ENCODE peak calls at places on chromosome 22, in seven cellular contexts. O is NCI-H446, F is HCEC 1CT, H is thoracic aorta, X is activated gamma-delta T cell treated with Interleukin-2 at 50 U/mL for 16 hours, A is GM04503, Y is cerebellar cortex. R is an unnamed sample.

GRCh38 chr22:23534851-23535717 is 45.0 kb downstream of the IGLL1 start:
- DNase-seq in O (no peak), F (no peak), H (no peak), X (no peak), A (no peak), Y (no peak), R (no peak)

GRCh38 chr22:17761145-17761488 is 13.2 kb downstream of the BID start:
- DNase-seq in O (no peak), F (no peak), H (no peak), X (no peak), A (no peak), Y (no peak), R (no peak)

GRCh38 chr22:44975444-44976262 is 34.2 kb downstream of the PHF21B start:
- DNase-seq in O (peak; percentile 12), F (peak; percentile 57), H (no peak), X (peak; percentile 32), A (peak; percentile 9), Y (peak; percentile 57), R (peak; percentile 51)

GRCh38 chr22:24389680-24390079 is 37.7 kb upstream of the ADORA2A start:
- DNase-seq in O (no peak), F (no peak), H (no peak), X (no peak), A (no peak), Y (no peak), R (no peak)

GRCh38 chr22:19912236-19912999 is 29.2 kb upstream of the COMT start:
- DNase-seq in O (no peak), F (no peak), H (no peak), X (no peak), A (no peak), Y (no peak), R (no peak)

GRCh38 chr22:24181996-24182560 is 791 bp downstream of the SUSD2 start:
- DNase-seq in O (no peak), F (no peak), H (no peak), X (no peak), A (no peak), Y (no peak), R (no peak)

GRCh38 chr22:46844606-46845210 is 82.3 kb downstream of the TBC1D22A start:
- DNase-seq in O (no peak), F (no peak), H (no peak), X (no peak), A (no peak), Y (no peak), R (no peak)

GRCh38 chr22:31764785-31765184 is 11.0 kb downstream of the DEPDC5 start:
- DNase-seq in O (no peak), F (no peak), H (no peak), X (no peak), A (no peak), Y (no peak), R (no peak)

GRCh38 chr22:35299217-35299716 is 427 bp upstream of the TOM1 start:
- DNase-seq in O (no peak), F (no peak), H (no peak), X (no peak), A (no peak), Y (no peak), R (peak; percentile 60)

GRCh38 chr22:23376256-23376655 is 195.9 kb downstream of the BCR start:
- DNase-seq in O (no peak), F (peak; percentile 19), H (no peak), X (no peak), A (no peak), Y (no peak), R (peak; percentile 14)

GRCh38 chr22:29470159-29470855 is 9.7 kb upstream of the NEFH start:
- DNase-seq in O (peak; percentile 36), F (peak; percentile 53), H (no peak), X (peak; percentile 51), A (no peak), Y (peak; percentile 31), R (no peak)

GRCh38 chr22:35149149-35149548 is 83.2 kb downstream of the ISX start:
- DNase-seq in O (no peak), F (no peak), H (no peak), X (no peak), A (no peak), Y (no peak), R (no peak)

GRCh38 chr22:49853981-49854791 is 542 bp downstream of the ZBED4 start:
- DNase-seq in O (peak; percentile 24), F (peak; percentile 17), H (no peak), X (no peak), A (no peak), Y (peak; percentile 25), R (peak; percentile 49)

GRCh38 chr22:48898524-48899377 is 928.9 kb downstream of the BRD1 start:
- DNase-seq in O (no peak), F (no peak), H (no peak), X (no peak), A (no peak), Y (no peak), R (no peak)

GRCh38 chr22:33853200-33854097 is 66.8 kb downstream of the LARGE1 start:
- DNase-seq in O (no peak), F (no peak), H (no peak), X (no peak), A (peak; percentile 40), Y (peak; percentile 8), R (peak; percentile 66)

GRCh38 chr22:30691204-30691603 is 3.5 kb upstream of the OSBP2 start:
- DNase-seq in O (no peak), F (no peak), H (no peak), X (no peak), A (no peak), Y (no peak), R (no peak)

GRCh38 chr22:50576070-50576469 is 2.2 kb downstream of the CPT1B start:
- DNase-seq in O (peak; percentile 42), F (peak; percentile 53), H (no peak), X (no peak), A (no peak), Y (peak; percentile 93), R (no peak)

GRCh38 chr22:35882226-35883027 is 146.2 kb downstream of the RBFOX2 start:
- DNase-seq in O (no peak), F (no peak), H (no peak), X (no peak), A (no peak), Y (no peak), R (no peak)

GRCh38 chr22:42069801-42070516 is 653 bp downstream of the NAGA start:
- DNase-seq in O (no peak), F (no peak), H (no peak), X (no peak), A (no peak), Y (no peak), R (no peak)

GRCh38 chr22:19990188-19990587 is 26.4 kb downstream of the ARVCF start:
- DNase-seq in O (no peak), F (no peak), H (no peak), X (no peak), A (no peak), Y (no peak), R (no peak)

GRCh38 chr22:44845796-44846720 is 93.7 kb downstream of the ARHGAP8 start:
- DNase-seq in O (no peak), F (no peak), H (no peak), X (no peak), A (no peak), Y (no peak), R (no peak)

GRCh38 chr22:48589901-48590300 is 1237.8 kb downstream of the BRD1 start:
- DNase-seq in O (no peak), F (no peak), H (no peak), X (no peak), A (no peak), Y (no peak), R (no peak)

GRCh38 chr22:19232620-19233019 is 54.1 kb upstream of the SLC25A1 start:
- DNase-seq in O (peak; percentile 12), F (no peak), H (no peak), X (no peak), A (no peak), Y (no peak), R (no peak)

GRCh38 chr22:46058591-46059519 is 81.9 kb upstream of the WNT7B start:
- DNase-seq in O (no peak), F (no peak), H (no peak), X (no peak), A (no peak), Y (no peak), R (no peak)

GRCh38 chr22:29251265-29251664 is 16.5 kb downstream of the RHBDD3 start:
- DNase-seq in O (no peak), F (no peak), H (no peak), X (no peak), A (no peak), Y (no peak), R (no peak)

GRCh38 chr22:43000441-43001175 is 14.3 kb downstream of the PACSIN2 start:
- DNase-seq in O (no peak), F (peak; percentile 58), H (no peak), X (no peak), A (no peak), Y (no peak), R (peak; percentile 52)

GRCh38 chr22:24105661-24106060 is 75.6 kb upstream of the SUSD2 start:
- DNase-seq in O (no peak), F (no peak), H (no peak), X (no peak), A (no peak), Y (peak; percentile 58), R (no peak)

GRCh38 chr22:48226026-48227013 is 1463.9 kb downstream of the TBC1D22A start:
- DNase-seq in O (no peak), F (no peak), H (no peak), X (no peak), A (no peak), Y (no peak), R (no peak)

GRCh38 chr22:44667829-44668189 is 34.2 kb upstream of the PRR5 start:
- DNase-seq in O (no peak), F (no peak), H (no peak), X (peak; percentile 62), A (no peak), Y (no peak), R (no peak)

GRCh38 chr22:34847072-34847471 is 218.9 kb upstream of the ISX start:
- DNase-seq in O (no peak), F (no peak), H (no peak), X (no peak), A (no peak), Y (no peak), R (no peak)

R was measured in foreskin fibroblast.